ENCODE peak calls at places on chromosomes 7 and 10, in nine cellular contexts. X is KG1, U is HFFc6, K is NCI-H524, V is GM10248, H is iPS-NIHi11, A is GM04504, O is posterior cingulate gyrus, W is astrocyte of the hippocampus. G is an unnamed sample.

GRCh38 chr7:11655163-11655562 is 176.8 kb downstream of the THSD7A start:
- DNase-seq in K (no peak), X (no peak), V (no peak), H (no peak), O (no peak), W (no peak), U (no peak), A (no peak), G (no peak)

GRCh38 chr7:129655801-129656200 is 44.3 kb downstream of the NRF1 start:
- DNase-seq in W (peak), X (no peak), O (no peak), A (no peak), K (no peak), H (no peak), V (no peak), U (no peak), G (no peak)

GRCh38 chr7:102077081-102077480 is 209.6 kb upstream of the SH2B2 start:
- DNase-seq in W (no peak), K (no peak), V (no peak), A (no peak), X (no peak), O (no peak), H (peak), U (no peak), G (no peak)

GRCh38 chr7:137717811-137718271 is 128.9 kb downstream of the DGKI start:
- DNase-seq in U (no peak), W (peak), V (no peak), H (peak), X (no peak), O (no peak), K (peak), A (no peak), G (peak)

GRCh38 chr10:103800789-103801540 is 54.4 kb downstream of the SH3PXD2A start:
- DNase-seq in K (no peak), X (peak), O (no peak), V (peak), W (no peak), U (peak), A (no peak), H (no peak), G (no peak)

GRCh38 chr7:137337902-137338301 is 5.6 kb downstream of the PTN start:
- DNase-seq in W (no peak), U (no peak), K (no peak), X (no peak), H (peak), O (no peak), A (no peak), V (no peak), G (no peak)

GRCh38 chr10:16652154-16652553 is 130.5 kb upstream of the C1QL3 start:
- DNase-seq in K (no peak), H (no peak), A (no peak), X (no peak), O (no peak), V (no peak), U (peak), W (no peak), G (peak)

GRCh38 chr10:5045095-5045494 is 41.4 kb upstream of the AKR1C2 start:
- DNase-seq in A (no peak), V (no peak), X (no peak), H (no peak), U (no peak), W (no peak), O (no peak), K (no peak), G (no peak)

GRCh38 chr7:3282457-3282856 is 18.6 kb upstream of the SDK1 start:
- DNase-seq in A (no peak), U (no peak), K (no peak), X (no peak), V (no peak), W (no peak), H (no peak), O (no peak), G (no peak)

GRCh38 chr10:96502561-96503267 is 11.0 kb downstream of the TLL2 start:
- DNase-seq in O (no peak), X (no peak), U (no peak), H (no peak), K (peak), W (no peak), A (no peak), V (peak), G (no peak)

GRCh38 chr10:42680267-42680666 is 41.9 kb upstream of the ZNF33B start:
- DNase-seq in A (no peak), H (no peak), K (no peak), U (no peak), O (no peak), W (no peak), V (no peak), X (no peak), G (no peak)

GRCh38 chr10:115921795-115922194 is 351.2 kb downstream of the GFRA1 start:
- DNase-seq in X (no peak), V (no peak), K (no peak), A (no peak), U (peak), W (peak), O (no peak), H (no peak), G (peak)